ENCODE peak calls at places on chromosomes 13 and 19, in six cellular contexts. E is thoracic aorta, J is mammary epithelial cell, Q is PC-9, K is transverse colon, C is cardiac muscle cell. W is an unnamed sample.

GRCh38 chr19:39846678-39847486 is 703 bp upstream of the FBL start:
- DNase-seq in E (no peak), J (no peak), Q (no peak), K (peak), C (peak), W (no peak)

GRCh38 chr13:27008733-27009132 is 162.9 kb downstream of the USP12 start:
- DNase-seq in E (no peak), J (no peak), Q (no peak), K (no peak), C (no peak), W (no peak)

GRCh38 chr13:34435338-34435737 is 506.7 kb upstream of the NBEA start:
- DNase-seq in E (no peak), J (no peak), Q (no peak), K (no peak), C (no peak), W (peak)

GRCh38 chr13:79898996-79899395 is 418.0 kb downstream of the NDFIP2 start:
- DNase-seq in E (no peak), J (peak), Q (no peak), K (no peak), C (no peak), W (peak)

GRCh38 chr19:32622002-32622401 is 41.0 kb downstream of the PDCD5 start:
- DNase-seq in E (no peak), J (no peak), Q (no peak), K (no peak), C (no peak), W (peak)

GRCh38 chr13:99373436-99373835 is 66.2 kb upstream of the GPR183 start:
- DNase-seq in E (no peak), J (no peak), Q (no peak), K (no peak), C (no peak), W (no peak)

GRCh38 chr19:15636026-15636425 is 4.7 kb upstream of the CYP4F3 start:
- DNase-seq in E (no peak), J (no peak), Q (no peak), K (no peak), C (no peak), W (no peak)

GRCh38 chr13:80529734-80530133 is 188.8 kb upstream of the SPRY2 start:
- DNase-seq in E (no peak), J (peak), Q (no peak), K (no peak), C (no peak), W (peak)

GRCh38 chr13:92775631-92776030 is 451.0 kb upstream of the GPC6 start:
- DNase-seq in E (no peak), J (no peak), Q (no peak), K (no peak), C (no peak), W (no peak)

GRCh38 chr13:104809483-104809882 is 1726.0 kb downstream of the EFNB2 start:
- DNase-seq in E (no peak), J (peak), Q (no peak), K (no peak), C (no peak), W (peak)

GRCh38 chr19:33177417-33177976 is 16.6 kb upstream of the LRP3 start:
- DNase-seq in E (peak), J (no peak), Q (no peak), K (no peak), C (peak), W (no peak)

GRCh38 chr13:98517576-98518310 is 59.2 kb downstream of the STK24 start:
- DNase-seq in E (no peak), J (no peak), Q (no peak), K (no peak), C (no peak), W (no peak)

GRCh38 chr19:41328157-41328817 is 18.3 kb downstream of the CCDC97 start:
- DNase-seq in E (no peak), J (no peak), Q (no peak), K (no peak), C (no peak), W (no peak)

GRCh38 chr13:98530236-98530635 is 46.7 kb downstream of the STK24 start:
- DNase-seq in E (no peak), J (no peak), Q (no peak), K (no peak), C (no peak), W (no peak)

GRCh38 chr19:11377756-11378155 is 3.3 kb downstream of the SWSAP1 start:
- DNase-seq in E (no peak), J (no peak), Q (no peak), K (no peak), C (no peak), W (peak)

GRCh38 chr13:19071161-19071936 is 110.3 kb downstream of the TUBA3C start:
- DNase-seq in E (no peak), J (no peak), Q (no peak), K (no peak), C (no peak), W (no peak)

GRCh38 chr19:51359294-51359693 is 6.9 kb downstream of the ETFB start:
- DNase-seq in E (no peak), J (peak), Q (no peak), K (no peak), C (no peak), W (peak)

GRCh38 chr19:39940221-39940833 is 5.9 kb upstream of the FCGBP start:
- DNase-seq in E (no peak), J (no peak), Q (no peak), K (no peak), C (no peak), W (no peak)

GRCh38 chr19:53328967-53329366 is 4.6 kb upstream of the ZNF845 start:
- DNase-seq in E (no peak), J (no peak), Q (no peak), K (peak), C (no peak), W (peak)

GRCh38 chr19:51354742-51355148 is 11.4 kb downstream of the ETFB start:
- DNase-seq in E (no peak), J (peak), Q (no peak), K (no peak), C (peak), W (no peak)

GRCh38 chr13:105874808-105875207 is 660.7 kb downstream of the EFNB2 start:
- DNase-seq in E (no peak), J (no peak), Q (no peak), K (no peak), C (no peak), W (no peak)

DNA sequence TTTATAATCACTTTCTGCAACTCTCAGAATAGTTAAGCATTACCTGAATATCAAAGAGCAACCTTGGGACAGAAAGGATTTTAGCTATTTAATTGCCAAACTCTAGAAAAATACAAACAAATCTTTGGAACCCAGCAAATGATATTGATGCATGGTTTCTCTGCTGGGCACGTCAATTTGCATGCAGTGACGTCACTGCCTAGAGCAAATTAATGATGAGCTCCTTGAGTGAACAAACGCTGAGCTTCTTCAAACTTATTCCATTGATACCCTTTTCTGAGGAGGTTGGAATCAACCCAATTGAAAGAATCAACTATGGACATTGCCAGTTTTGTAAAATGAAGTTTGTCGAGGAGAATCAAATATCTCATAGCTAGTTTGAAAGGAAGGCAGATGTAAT is 259.9 kb upstream of the SOX21 start:
- DNase-seq in E (no peak), J (no peak), Q (no peak), K (no peak), C (no peak), W (no peak)
- H3K4me3 ChIP-seq in E (no peak), J (no peak), Q (no peak), K (no peak), C (no peak), W (no peak)

DNA sequence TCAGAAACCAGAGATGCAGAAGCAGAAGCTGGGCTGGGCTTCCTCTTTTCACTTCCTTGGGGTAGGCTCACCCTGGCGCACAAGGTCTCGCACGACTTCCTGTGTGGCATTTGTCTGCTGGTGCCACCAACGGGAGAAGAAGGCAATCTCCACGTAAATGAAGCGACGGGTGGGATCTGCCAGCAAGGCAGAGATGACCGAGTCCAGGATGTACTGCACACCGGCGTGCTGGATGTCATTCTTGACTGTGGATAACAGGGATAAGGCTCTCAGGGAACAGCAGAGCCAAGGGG is 1.3 kb downstream of the MAN2B1 start:
- DNase-seq in E (no peak), J (no peak), Q (no peak), K (peak), C (no peak), W (no peak)
- H3K4me3 ChIP-seq in E (peak), J (no peak), Q (no peak), K (no peak), C (no peak), W (no peak)

DNA sequence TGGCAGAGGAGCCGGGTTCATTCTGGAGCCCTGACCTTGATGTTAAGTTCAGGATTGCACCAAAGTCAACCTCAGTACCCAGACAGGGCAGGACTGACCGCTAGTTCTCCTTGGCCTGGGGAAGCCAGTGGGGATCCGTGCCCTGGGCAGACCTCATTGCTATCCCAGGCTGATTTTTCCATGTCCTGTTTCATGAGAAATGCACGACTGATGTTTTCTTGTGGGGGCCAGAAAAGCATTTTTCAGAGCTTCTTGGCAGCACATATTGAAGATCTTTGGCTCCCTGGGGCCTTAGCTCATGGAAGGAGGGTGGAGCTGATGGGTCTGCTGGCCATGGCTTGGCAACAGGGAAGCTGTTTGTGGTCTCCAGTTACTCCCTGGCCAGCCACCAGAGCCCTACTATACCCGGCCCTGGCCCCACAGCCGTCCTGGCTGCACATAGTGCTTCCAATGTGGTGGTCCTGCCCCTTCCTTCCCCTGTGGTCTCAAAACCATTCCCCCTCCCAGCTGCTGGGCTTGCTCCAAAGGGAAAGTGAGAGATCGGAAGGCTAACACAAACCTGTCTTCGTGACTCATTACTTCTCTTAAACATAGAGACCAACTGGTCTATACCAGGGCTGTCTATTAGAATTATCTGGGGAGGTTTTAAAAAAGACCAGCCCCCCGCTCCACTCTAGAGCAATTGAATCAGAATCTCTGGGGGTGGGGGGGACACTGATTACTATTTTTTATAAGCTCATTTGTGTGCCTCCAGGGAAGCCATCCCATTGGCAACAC is 11.3 kb downstream of the IL17D start:
- DNase-seq in E (no peak), J (no peak), Q (no peak), K (no peak), C (no peak), W (peak)
- H3K4me3 ChIP-seq in E (peak), J (no peak), Q (no peak), K (no peak), C (no peak), W (peak)

DNA sequence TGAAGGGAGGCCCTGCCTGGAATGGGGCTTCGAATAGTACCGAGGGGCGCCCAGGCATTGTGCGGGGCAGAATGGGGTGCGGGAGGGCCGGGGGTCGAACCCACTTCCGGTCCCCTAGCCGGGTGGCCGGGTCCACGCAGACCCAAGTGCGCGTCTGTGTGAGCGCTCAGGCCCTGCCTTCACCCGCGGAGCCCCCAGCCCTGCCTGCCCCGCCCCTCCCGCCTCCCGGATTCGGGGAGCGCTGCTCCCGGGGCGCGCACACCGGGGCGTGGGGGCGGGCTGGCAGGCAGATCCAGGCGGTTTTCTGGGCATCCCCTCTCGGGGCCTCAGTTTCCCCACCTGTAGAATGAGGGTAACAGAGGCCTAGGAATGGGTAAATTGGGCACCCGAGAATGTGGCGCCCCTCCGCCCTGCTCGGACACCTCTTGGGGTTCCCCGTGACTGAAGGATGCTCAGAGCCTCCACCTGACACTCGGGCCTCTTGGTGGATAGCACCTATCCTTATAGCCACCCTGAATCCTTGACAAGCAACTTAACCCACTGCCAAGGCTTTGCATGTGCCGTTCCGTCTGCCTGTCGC is 682 bp downstream of the PIK3R2 start:
- DNase-seq in E (no peak), J (no peak), Q (no peak), K (peak), C (no peak), W (no peak)
- H3K4me3 ChIP-seq in E (peak), J (peak), Q (peak), K (peak), C (peak), W (peak)

GRCh38 chr19:49017666-49018351 is 918 bp upstream of the LHB start:
- DNase-seq in E (no peak), J (no peak), Q (peak), K (peak), C (peak), W (peak)
- H3K4me3 ChIP-seq in E (peak), J (no peak), Q (peak), K (peak), C (peak), W (peak)

DNA sequence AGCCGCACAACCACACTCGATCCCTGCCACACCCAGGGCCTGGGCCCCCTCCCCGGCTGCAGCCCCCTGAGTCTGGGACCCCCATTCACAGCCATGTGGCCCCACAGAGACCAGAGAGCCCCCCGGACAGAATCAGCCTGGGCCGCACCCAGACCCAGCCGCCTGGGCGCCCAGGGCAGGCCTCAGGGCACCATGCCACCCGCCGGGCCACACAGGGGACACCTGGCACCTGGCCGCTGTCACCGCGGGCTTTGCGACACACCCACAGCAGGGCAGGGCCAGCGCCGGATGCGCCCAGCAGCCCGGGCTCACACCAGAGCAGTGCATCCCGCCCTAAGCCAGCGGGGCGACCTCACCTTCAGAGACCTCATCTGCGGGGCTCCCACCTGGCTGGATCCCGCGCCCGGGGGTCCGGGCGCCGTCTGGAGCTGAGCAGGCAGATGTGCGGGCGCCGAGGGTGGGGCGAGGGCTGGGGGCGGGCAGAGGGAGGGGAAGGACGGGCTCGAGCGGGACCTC is 443 bp downstream of the TBXA2R start:
- DNase-seq in E (no peak), J (no peak), Q (peak), K (peak), C (no peak), W (no peak)
- H3K4me3 ChIP-seq in E (peak), J (peak), Q (peak), K (peak), C (peak), W (peak)

DNA sequence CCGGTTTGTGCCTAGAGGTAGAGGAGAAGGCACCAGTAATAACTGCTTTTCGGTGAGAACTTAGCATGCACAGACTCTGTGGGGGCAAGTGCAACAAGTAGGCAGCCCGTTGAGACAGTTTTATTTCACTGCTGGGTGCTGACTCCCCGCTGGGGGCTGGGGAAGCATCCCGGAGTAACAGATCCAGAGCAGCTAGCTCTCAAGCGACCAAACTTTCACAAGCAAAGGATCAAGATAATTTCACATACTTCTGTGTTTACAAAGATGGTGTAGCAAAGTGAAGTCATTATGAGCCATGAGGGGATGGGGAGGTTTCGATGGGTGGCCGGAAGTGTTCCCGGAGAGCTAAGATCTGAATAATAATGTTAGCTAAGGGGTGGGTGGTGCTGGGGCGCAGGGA is 2.8 kb downstream of the NACC1 start:
- DNase-seq in E (no peak), J (no peak), Q (no peak), K (no peak), C (no peak), W (peak)
- H3K4me3 ChIP-seq in E (no peak), J (no peak), Q (no peak), K (no peak), C (no peak), W (peak)

DNA sequence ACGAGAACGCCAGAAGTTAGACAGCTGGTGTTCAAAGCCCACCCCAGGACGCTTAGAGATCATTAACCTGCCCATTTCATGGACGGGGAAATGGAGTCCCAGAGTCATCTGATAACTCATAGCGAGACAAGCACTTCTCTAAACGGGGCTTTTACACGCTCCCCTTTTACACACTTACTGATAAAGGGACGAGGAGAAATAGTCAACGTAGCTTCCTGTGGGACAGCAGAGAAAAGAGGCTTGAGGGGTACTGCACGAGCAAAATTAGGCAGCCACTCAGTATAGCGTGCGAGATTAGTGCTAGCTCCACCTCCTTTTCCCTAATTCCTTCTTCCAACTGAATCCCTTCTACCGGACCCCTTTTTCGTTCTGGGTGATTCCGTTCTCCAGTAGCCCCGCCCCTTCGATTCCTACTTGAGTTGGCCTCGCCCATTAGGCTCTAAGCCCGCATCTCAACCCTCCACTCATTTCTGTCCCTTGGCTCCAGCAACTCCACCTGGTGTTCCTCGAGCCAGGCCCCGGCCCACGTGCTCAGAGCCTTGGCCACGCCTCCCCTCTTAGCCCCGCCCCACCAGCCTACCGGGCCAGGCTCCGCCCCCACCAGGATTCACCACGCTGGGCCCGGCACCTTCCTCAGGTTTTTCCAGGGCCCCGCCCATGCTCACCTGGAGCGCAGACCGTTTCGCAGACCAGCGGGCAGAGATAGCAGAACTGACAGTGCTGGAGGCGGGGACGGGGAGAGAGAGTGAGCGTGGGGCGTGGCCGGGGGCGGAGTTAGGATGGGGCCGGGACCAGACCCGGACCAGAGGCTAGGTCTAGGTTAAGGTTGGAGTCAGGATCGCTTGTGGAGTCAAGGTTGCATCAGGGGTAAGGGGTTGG is 3.6 kb downstream of the HRC start:
- DNase-seq in E (no peak), J (peak), Q (peak), K (peak), C (peak), W (peak)
- H3K4me3 ChIP-seq in E (peak), J (no peak), Q (peak), K (no peak), C (peak), W (no peak)

W was measured in fibroblast of mammary gland.